ENCODE peak calls at places on chromosomes 3 and 15, in eight cellular contexts. U, G, A, F, H, L, I and Y are unnamed samples.

GRCh38 chr15:99511865-99512632 is 53.7 kb upstream of the MEF2A start:
- DNase-seq in U (no peak), G (no peak), A (peak), F (peak), H (no peak), L (peak), I (no peak), Y (no peak)

GRCh38 chr15:73341886-73342600 is 26.7 kb downstream of the HCN4 start:
- DNase-seq in U (no peak), G (no peak), A (peak), F (no peak), H (no peak), L (no peak), I (no peak), Y (no peak)

GRCh38 chr15:48811325-48811938 is 563 bp upstream of the CEP152 start:
- DNase-seq in U (no peak), G (peak), A (no peak), F (no peak), H (no peak), L (no peak), I (peak), Y (no peak)

GRCh38 chr3:45611619-45612018 is 17.1 kb downstream of the LIMD1 start:
- DNase-seq in U (no peak), G (no peak), A (no peak), F (no peak), H (no peak), L (no peak), I (no peak), Y (no peak)

GRCh38 chr15:90271459-90272166 is 6.1 kb downstream of the NGRN start:
- DNase-seq in U (no peak), G (no peak), A (no peak), F (no peak), H (no peak), L (no peak), I (no peak), Y (no peak)

GRCh38 chr3:75001330-75001729 is 386.9 kb upstream of the CNTN3 start:
- DNase-seq in U (no peak), G (no peak), A (peak), F (no peak), H (no peak), L (no peak), I (no peak), Y (no peak)

GRCh38 chr15:53384417-53384816 is 375.0 kb downstream of the WDR72 start:
- DNase-seq in U (no peak), G (no peak), A (no peak), F (no peak), H (no peak), L (no peak), I (peak), Y (no peak)

GRCh38 chr3:182621435-182622240 is 171.7 kb upstream of the ATP11B start:
- DNase-seq in U (no peak), G (no peak), A (no peak), F (no peak), H (no peak), L (no peak), I (no peak), Y (no peak)

GRCh38 chr3:194142156-194142910 is 6.4 kb downstream of the HES1 start:
- DNase-seq in U (no peak), G (no peak), A (no peak), F (no peak), H (no peak), L (peak), I (peak), Y (no peak)

GRCh38 chr15:33154366-33155166 is 39.9 kb downstream of the FMN1 start:
- DNase-seq in U (no peak), G (no peak), A (peak), F (peak), H (no peak), L (no peak), I (no peak), Y (peak)

GRCh38 chr3:60094392-60094947 is 1044.6 kb upstream of the CFAP20DC start:
- DNase-seq in U (no peak), G (no peak), A (no peak), F (no peak), H (no peak), L (no peak), I (no peak), Y (no peak)

GRCh38 chr15:67064607-67065530 is 533 bp upstream of the SMAD3 start:
- DNase-seq in U (no peak), G (peak), A (no peak), F (no peak), H (no peak), L (no peak), I (peak), Y (peak)

GRCh38 chr3:157624801-157625200 is 121.6 kb upstream of the VEPH1 start:
- DNase-seq in U (no peak), G (no peak), A (no peak), F (no peak), H (no peak), L (no peak), I (no peak), Y (no peak)

GRCh38 chr3:187669675-187670504 is at the start of gene SST:
- DNase-seq in U (no peak), G (peak), A (peak), F (peak), H (peak), L (peak), I (no peak), Y (no peak)

GRCh38 chr15:96320703-96321421 is 9.6 kb upstream of the NR2F2 start:
- DNase-seq in U (no peak), G (no peak), A (no peak), F (no peak), H (no peak), L (no peak), I (no peak), Y (no peak)

GRCh38 chr3:50564321-50564720 is 3.2 kb downstream of the C3orf18 start:
- DNase-seq in U (no peak), G (no peak), A (no peak), F (no peak), H (no peak), L (no peak), I (no peak), Y (no peak)

GRCh38 chr3:152511904-152512303 is 243.2 kb downstream of the MBNL1 start:
- DNase-seq in U (no peak), G (no peak), A (no peak), F (no peak), H (no peak), L (no peak), I (no peak), Y (no peak)

GRCh38 chr3:71104586-71104985 is 478.9 kb downstream of the FOXP1 start:
- DNase-seq in U (no peak), G (no peak), A (no peak), F (no peak), H (no peak), L (no peak), I (no peak), Y (no peak)

GRCh38 chr3:185176756-185177359 is 24.0 kb upstream of the C3orf70 start:
- DNase-seq in U (no peak), G (peak), A (peak), F (peak), H (peak), L (no peak), I (peak), Y (peak)

GRCh38 chr15:82805994-82806406 is at the start of gene FSD2:
- DNase-seq in U (no peak), G (no peak), A (no peak), F (no peak), H (peak), L (peak), I (no peak), Y (no peak)

GRCh38 chr15:95431518-95431917 is 899.0 kb upstream of the NR2F2 start:
- DNase-seq in U (no peak), G (no peak), A (no peak), F (no peak), H (no peak), L (no peak), I (no peak), Y (no peak)

GRCh38 chr3:53303957-53304356 is 43.4 kb downstream of the DCP1A start:
- DNase-seq in U (no peak), G (no peak), A (peak), F (no peak), H (no peak), L (no peak), I (no peak), Y (no peak)

GRCh38 chr3:99920530-99921376 is 103.1 kb downstream of the CMSS1 start:
- DNase-seq in U (no peak), G (no peak), A (peak), F (no peak), H (no peak), L (peak), I (peak), Y (no peak)

GRCh38 chr3:123286308-123287023 is 84.7 kb downstream of the SEC22A start:
- DNase-seq in U (no peak), G (peak), A (peak), F (peak), H (peak), L (peak), I (peak), Y (peak)

GRCh38 chr15:31325432-31325975 is 1.1 kb upstream of the KLF13 start:
- DNase-seq in U (no peak), G (peak), A (no peak), F (no peak), H (peak), L (peak), I (peak), Y (no peak)

GRCh38 chr3:184237772-184238171 is 8.4 kb downstream of the VWA5B2 start:
- DNase-seq in U (no peak), G (no peak), A (no peak), F (no peak), H (no peak), L (no peak), I (no peak), Y (no peak)

GRCh38 chr15:52658955-52659354 is 20.2 kb downstream of the ATOSA start:
- DNase-seq in U (no peak), G (peak), A (no peak), F (no peak), H (no peak), L (no peak), I (no peak), Y (no peak)

GRCh38 chr3:179438836-179439235 is 12.4 kb downstream of the GNB4 start:
- DNase-seq in U (no peak), G (no peak), A (no peak), F (no peak), H (no peak), L (no peak), I (no peak), Y (no peak)

GRCh38 chr15:82663186-82663600 is 16.0 kb upstream of the CPEB1 start:
- DNase-seq in U (no peak), G (peak), A (peak), F (no peak), H (peak), L (peak), I (peak), Y (no peak)

GRCh38 chr3:17553080-17553479 is 189.4 kb downstream of the TBC1D5 start:
- DNase-seq in U (no peak), G (no peak), A (peak), F (no peak), H (no peak), L (no peak), I (no peak), Y (no peak)

GRCh38 chr15:90295270-90295648 is 29.8 kb downstream of the NGRN start:
- DNase-seq in U (no peak), G (no peak), A (no peak), F (no peak), H (no peak), L (no peak), I (no peak), Y (no peak)

GRCh38 chr15:48976444-48977088 is 12.8 kb upstream of the SHC4 start:
- DNase-seq in U (no peak), G (no peak), A (no peak), F (no peak), H (peak), L (no peak), I (no peak), Y (no peak)

GRCh38 chr3:112302061-112302830 is 8.2 kb upstream of the SLC9C1 start:
- DNase-seq in U (no peak), G (no peak), A (peak), F (peak), H (no peak), L (no peak), I (no peak), Y (no peak)

GRCh38 chr15:76169792-76170425 is 110.1 kb downstream of the TMEM266 start:
- DNase-seq in U (no peak), G (no peak), A (no peak), F (no peak), H (no peak), L (no peak), I (no peak), Y (no peak)

GRCh38 chr3:16994842-16995535 is 110.2 kb downstream of the PLCL2 start:
- DNase-seq in U (no peak), G (peak), A (no peak), F (no peak), H (no peak), L (no peak), I (no peak), Y (no peak)

GRCh38 chr15:88954431-88955277 is 41.5 kb upstream of the MFGE8 start:
- DNase-seq in U (no peak), G (no peak), A (peak), F (peak), H (peak), L (peak), I (no peak), Y (no peak)

GRCh38 chr3:42647821-42648459 is 5.6 kb upstream of the ZBTB47 start:
- DNase-seq in U (no peak), G (no peak), A (no peak), F (no peak), H (no peak), L (no peak), I (no peak), Y (no peak)

GRCh38 chr15:96171842-96172241 is 158.7 kb upstream of the NR2F2 start:
- DNase-seq in U (no peak), G (no peak), A (peak), F (no peak), H (peak), L (no peak), I (no peak), Y (peak)

GRCh38 chr15:66838202-66838601 is 136.2 kb downstream of the SMAD6 start:
- DNase-seq in U (no peak), G (no peak), A (no peak), F (no peak), H (no peak), L (no peak), I (no peak), Y (no peak)

GRCh38 chr3:192514754-192515660 is 212.3 kb downstream of the FGF12 start:
- DNase-seq in U (no peak), G (peak), A (no peak), F (no peak), H (peak), L (peak), I (peak), Y (no peak)

DNA sequence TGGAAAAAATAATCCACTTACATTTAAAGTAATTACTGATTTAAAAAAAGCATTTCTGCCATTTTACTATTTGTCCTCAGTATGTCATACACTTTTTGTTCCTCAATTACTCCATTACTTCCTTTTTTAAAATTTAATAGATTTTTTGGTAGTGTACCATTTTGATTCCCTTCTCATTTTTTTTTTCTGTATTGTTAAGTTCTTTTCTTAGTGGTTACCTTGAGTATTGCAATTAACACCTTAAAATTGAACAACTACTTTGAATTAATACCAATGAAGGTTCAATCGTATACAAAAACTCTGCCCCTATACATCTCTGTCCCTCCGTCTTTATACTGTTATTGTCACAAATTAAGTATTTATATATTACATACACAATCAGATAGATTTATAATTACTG is 240.6 kb upstream of the LMCD1 start:
- DNase-seq in U (no peak), G (no peak), A (no peak), F (no peak), H (no peak), L (no peak), I (no peak), Y (no peak)
- TF ChIP-seq CTCF in U (no peak), G (no peak), A (no peak), F (no peak), H (no peak), L (no peak), I (no peak), Y (peak)

DNA sequence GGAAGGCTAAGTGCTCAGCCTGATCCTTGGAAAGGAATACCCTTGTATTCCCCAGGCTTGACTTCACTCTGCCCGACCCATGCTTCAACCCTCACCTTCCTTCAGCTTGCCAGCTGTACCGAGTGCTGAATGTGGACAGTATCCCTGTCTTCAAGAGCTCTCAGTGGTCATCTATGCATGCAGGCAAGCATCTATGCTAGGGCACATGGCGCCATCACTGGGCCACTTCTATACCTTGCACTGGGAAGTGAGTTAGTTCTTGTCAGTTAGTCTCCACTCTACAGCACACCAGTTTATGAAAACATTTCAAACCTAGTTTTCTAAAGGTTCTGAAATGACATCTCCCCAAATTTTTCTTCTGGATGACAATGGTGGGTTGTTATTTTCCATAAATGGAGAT is 82.0 kb upstream of the MYRIP start:
- DNase-seq in U (no peak), G (no peak), A (no peak), F (no peak), H (no peak), L (no peak), I (no peak), Y (no peak)
- TF ChIP-seq CTCF in U (peak), G (no peak), A (no peak), F (no peak), H (no peak), L (no peak), I (no peak), Y (no peak)

GRCh38 chr15:71109130-71109529 is 6.1 kb upstream of the THSD4 start:
- DNase-seq in U (no peak), G (no peak), A (peak), F (peak), H (no peak), L (no peak), I (no peak), Y (peak)
- TF ChIP-seq CTCF in U (peak), G (no peak), A (peak), F (peak), H (no peak), L (no peak), I (no peak), Y (peak)

GRCh38 chr15:26098801-26099200 is 235.7 kb upstream of the ATP10A start:
- DNase-seq in U (no peak), G (no peak), A (no peak), F (no peak), H (no peak), L (no peak), I (no peak), Y (no peak)

GRCh38 chr15:26101443-26101842 is 238.3 kb upstream of the ATP10A start:
- DNase-seq in U (no peak), G (no peak), A (no peak), F (no peak), H (no peak), L (no peak), I (no peak), Y (no peak)

GRCh38 chr15:26095710-26096330 is 232.7 kb upstream of the ATP10A start:
- DNase-seq in U (no peak), G (no peak), A (no peak), F (no peak), H (peak), L (no peak), I (no peak), Y (no peak)

GRCh38 chr15:26102365-26102764 is 239.2 kb upstream of the ATP10A start:
- DNase-seq in U (no peak), G (no peak), A (no peak), F (no peak), H (no peak), L (no peak), I (no peak), Y (no peak)

GRCh38 chr15:26097216-26097615 is 234.1 kb upstream of the ATP10A start:
- DNase-seq in U (no peak), G (no peak), A (no peak), F (no peak), H (no peak), L (no peak), I (no peak), Y (no peak)
- TF ChIP-seq CTCF in U (no peak), G (no peak), A (no peak), F (no peak), H (no peak), L (no peak), I (no peak), Y (peak)

GRCh38 chr3:12165909-12166308 is 7.2 kb upstream of the TIMP4 start:
- DNase-seq in U (no peak), G (no peak), A (no peak), F (no peak), H (no peak), L (no peak), I (no peak), Y (no peak)
- TF ChIP-seq CTCF in U (no peak), G (no peak), A (no peak), F (no peak), H (no peak), L (peak), I (no peak), Y (no peak)